ENCODE peak calls at places on chromosomes 11 and 22, in nine cellular contexts. F, Y, G, P, U, N, M, H and Z are unnamed samples.

GRCh38 chr11:60936467-60937143 is 12.3 kb downstream of the TMEM132A start:
- DNase-seq in P (no peak), F (no peak), U (no peak), G (no peak), Y (no peak), H (no peak), N (no peak), M (no peak), Z (no peak)

GRCh38 chr22:50548913-50549790 is 3.5 kb downstream of the KLHDC7B start:
- DNase-seq in F (no peak), G (no peak), P (no peak), M (no peak), U (no peak), H (no peak), Y (no peak), N (no peak), Z (no peak)

GRCh38 chr11:11731311-11732083 is 109.7 kb upstream of the GALNT18 start:
- DNase-seq in F (peak; percentile 74), U (no peak), Y (no peak), P (no peak), N (peak; percentile 27), H (peak; percentile 72), M (peak; percentile 27), G (no peak), Z (no peak)

GRCh38 chr22:44419429-44419828 is 78.6 kb downstream of the RTL6 start:
- DNase-seq in P (no peak), Y (no peak), N (no peak), M (no peak), G (no peak), H (peak; percentile 26), U (no peak), F (no peak), Z (no peak)

GRCh38 chr11:119417726-119418540 is 5.0 kb downstream of the THY1 start:
- DNase-seq in Y (no peak), H (peak; percentile 80), F (peak; percentile 43), P (no peak), N (no peak), G (no peak), M (peak; percentile 79), U (no peak), Z (no peak)

GRCh38 chr11:117039897-117040296 is 58.3 kb downstream of the SIK3 start:
- DNase-seq in G (no peak), Y (no peak), N (no peak), P (no peak), H (no peak), M (no peak), U (no peak), F (no peak), Z (no peak)

GRCh38 chr11:129331217-129331616 is 44.4 kb upstream of the BARX2 start:
- DNase-seq in M (no peak), H (peak; percentile 7), P (no peak), Y (no peak), N (no peak), F (no peak), G (no peak), U (no peak), Z (no peak)

GRCh38 chr22:38397189-38398097 is 57.6 kb downstream of the KCNJ4 start:
- DNase-seq in U (no peak), Y (peak; percentile 70), H (peak; percentile 26), F (no peak), G (peak; percentile 88), M (no peak), P (peak; percentile 65), N (peak; percentile 47), Z (peak; percentile 86)

GRCh38 chr22:48920776-48921241 is 906.9 kb downstream of the BRD1 start:
- DNase-seq in U (no peak), H (no peak), G (no peak), F (no peak), N (no peak), M (no peak), Y (no peak), P (no peak), Z (no peak)

GRCh38 chr11:11895672-11896071 is 53.9 kb downstream of the USP47 start:
- DNase-seq in F (no peak), Y (no peak), G (no peak), N (peak; percentile 22), P (no peak), H (no peak), M (no peak), U (no peak), Z (no peak)

GRCh38 chr22:48445113-48445827 is 1382.4 kb downstream of the BRD1 start:
- DNase-seq in H (no peak), U (no peak), P (no peak), Y (no peak), G (no peak), F (no peak), M (no peak), N (no peak), Z (no peak)